ENCODE peak calls at places on chromosomes 16 and 17, in four cellular contexts. Y is mesenchymal stem cell, V is IMR-90, K is neuronal stem cell. A is an unnamed sample.

GRCh38 chr17:68491864-68492263 is 20.4 kb upstream of the PRKAR1A start:
- DNase-seq in Y (no peak), V (no peak), K (no peak), A (no peak)

GRCh38 chr17:79820959-79821330 is 18.3 kb downstream of the CBX4 start:
- DNase-seq in Y (no peak), V (no peak), K (no peak), A (no peak)

GRCh38 chr16:27174798-27175197 is 28.5 kb upstream of the KDM8 start:
- DNase-seq in Y (no peak), V (peak; percentile 53), K (no peak), A (peak; percentile 83)

GRCh38 chr17:16467886-16468285 is 24.1 kb downstream of the LRRC75A start:
- DNase-seq in Y (no peak), V (no peak), K (no peak), A (no peak)

GRCh38 chr16:29994613-29995329 is 646 bp downstream of the HIRIP3 start:
- DNase-seq in Y (peak; percentile 50), V (peak; percentile 66), K (no peak), A (peak; percentile 68)

GRCh38 chr17:8481703-8482102 is 46.0 kb downstream of the NDEL1 start:
- DNase-seq in Y (no peak), V (no peak), K (no peak), A (no peak)

GRCh38 chr17:33201255-33201654 is 91.8 kb downstream of the ASIC2 start:
- DNase-seq in Y (no peak), V (no peak), K (no peak), A (no peak)

GRCh38 chr17:79871131-79871530 is 31.9 kb upstream of the CBX4 start:
- DNase-seq in Y (no peak), V (no peak), K (no peak), A (no peak)

GRCh38 chr16:30896890-30897730 is 696 bp downstream of the CTF1 start:
- DNase-seq in Y (peak; percentile 96), V (peak; percentile 87), K (peak; percentile 90), A (peak; percentile 90)

GRCh38 chr16:72927199-72928088 is 120.5 kb downstream of the ZFHX3 start:
- DNase-seq in Y (peak; percentile 97), V (peak; percentile 97), K (no peak), A (peak; percentile 47)

GRCh38 chr17:76480676-76481075 is 13.3 kb downstream of the AANAT start:
- DNase-seq in Y (no peak), V (no peak), K (peak; percentile 38), A (no peak)

GRCh38 chr17:13592427-13592826 is 9.3 kb downstream of the HS3ST3A1 start:
- DNase-seq in Y (peak; percentile 6), V (peak; percentile 58), K (no peak), A (no peak)

GRCh38 chr17:28372203-28372944 is 880 bp downstream of the SARM1 start:
- DNase-seq in Y (peak; percentile 26), V (peak; percentile 30), K (no peak), A (no peak)
- H3K14ac ChIP-seq in Y (no peak overlapping the region), V (peak overlapping the region; percentile 59), K (no peak overlapping the region), A (no peak overlapping the region)

GRCh38 chr17:27530791-27531391 is 74.6 kb downstream of the KSR1 start:
- DNase-seq in Y (peak; percentile 88), V (peak; percentile 64), K (no peak), A (peak; percentile 48)
- H3K14ac ChIP-seq in Y (no peak overlapping the region), V (peak overlapping the region; percentile 34), K (no peak overlapping the region), A (peak overlapping the region; percentile 1)

GRCh38 chr17:82458885-82459424 is 414 bp downstream of the NARF start:
- DNase-seq in Y (peak; percentile 65), V (peak; percentile 19), K (no peak), A (no peak)
- H3K14ac ChIP-seq in Y (no peak overlapping the region), V (peak overlapping the region; percentile 77), K (peak overlapping the region; percentile 84), A (peak overlapping the region; percentile 22)

DNA sequence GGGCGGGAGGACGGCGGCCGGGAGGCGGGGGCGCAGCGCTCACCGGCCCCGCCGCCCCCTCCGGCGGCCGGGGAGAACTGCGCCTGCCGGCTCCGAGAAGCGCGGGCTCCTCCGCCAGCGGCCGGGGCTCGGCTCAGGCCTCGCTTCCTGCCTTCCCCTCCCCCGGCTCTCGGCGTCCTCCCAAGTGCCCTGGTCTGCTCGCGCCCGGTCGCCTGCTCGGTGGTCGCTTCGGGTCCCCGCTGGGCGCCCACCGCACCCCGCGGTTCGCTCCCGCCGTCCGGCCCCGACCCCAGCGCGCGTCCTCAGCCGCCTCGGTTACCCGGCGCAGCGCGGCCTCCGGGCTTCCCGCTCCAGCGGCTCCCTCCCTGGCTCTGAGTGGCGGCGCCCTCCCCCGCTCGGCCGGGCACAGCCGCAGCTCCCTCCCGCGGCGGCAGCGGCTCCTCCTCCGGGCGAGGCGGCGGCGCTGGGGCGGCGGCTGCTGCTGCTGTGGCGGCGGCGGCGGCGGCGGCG is 294 bp downstream of the UBTF start:
- DNase-seq in Y (peak; percentile 68), V (peak; percentile 65), K (peak; percentile 76), A (peak; percentile 82)
- H3K14ac ChIP-seq in Y (no peak overlapping the region), V (peak overlapping the region; percentile 48), K (peak overlapping the region; percentile 95), A (peak overlapping the region; percentile 98)

DNA sequence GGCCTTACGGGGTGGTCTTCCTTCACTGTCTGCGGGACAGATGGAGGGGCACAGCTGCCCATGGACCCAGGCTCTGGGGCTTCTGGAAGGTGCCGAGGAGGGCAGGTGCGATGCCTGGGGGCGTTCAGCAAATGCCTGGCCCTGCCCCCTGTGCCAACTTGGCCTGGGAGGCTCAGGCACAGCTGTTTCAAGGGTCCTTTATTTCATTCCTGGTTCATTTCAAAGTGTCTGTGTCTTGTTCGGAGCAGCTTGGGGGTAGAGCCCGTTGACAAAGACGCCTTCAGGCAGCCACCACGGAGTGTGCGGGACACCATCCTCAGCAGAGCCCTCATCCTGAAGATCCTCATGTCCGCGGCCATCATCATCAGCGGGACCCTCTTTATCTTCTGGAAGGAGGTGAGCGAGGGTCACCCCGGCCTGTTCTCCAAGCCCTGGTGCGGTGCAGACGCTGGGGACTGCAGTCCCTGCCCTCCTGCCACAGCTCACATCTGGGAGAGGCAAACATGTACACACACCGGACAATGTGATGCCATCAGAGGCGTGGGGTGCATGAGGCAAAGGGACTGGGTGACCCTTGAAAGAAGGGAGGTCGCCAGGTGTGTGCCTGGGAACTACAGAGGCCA is 43.9 kb downstream of the MEAK7 start:
- DNase-seq in Y (no peak), V (no peak), K (no peak), A (no peak)
- H3K14ac ChIP-seq in Y (no peak overlapping the region), V (no peak overlapping the region), K (peak overlapping the region; percentile 98), A (no peak overlapping the region)

DNA sequence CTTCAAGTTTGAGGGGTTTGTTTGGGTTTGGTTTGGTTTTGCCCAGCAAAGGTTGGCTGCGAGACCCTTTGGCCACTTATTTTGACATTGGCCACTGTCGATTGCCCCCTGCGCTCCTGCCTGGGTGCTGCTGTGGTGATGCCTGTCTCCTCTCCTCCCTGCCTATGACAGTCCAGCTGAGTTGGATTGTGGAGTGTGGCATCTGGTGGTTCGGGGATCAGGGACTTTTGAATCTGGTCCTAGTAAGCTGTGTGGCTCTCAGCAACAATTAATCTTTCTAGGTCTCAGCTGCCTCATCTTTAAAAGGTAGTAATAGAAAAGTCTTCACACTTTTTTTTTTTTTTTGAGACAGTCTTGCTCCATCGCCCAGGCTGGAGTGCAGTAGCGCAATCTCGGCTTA is 27.1 kb downstream of the CDK5RAP3 start:
- DNase-seq in Y (no peak), V (no peak), K (no peak), A (no peak)
- H3K14ac ChIP-seq in Y (no peak overlapping the region), V (no peak overlapping the region), K (no peak overlapping the region), A (no peak overlapping the region)